ENCODE peak calls at places on chromosome 11, in four cellular contexts. B, S, W and X are unnamed samples. For H3K79me1, the result is how much of the 10 kb centered on the place peaks cover.

GRCh38 chr11:104333977-104334376 is 170.0 kb upstream of the PDGFD start:
- DNase-seq in S (peak), W (peak), B (no peak), X (peak)

GRCh38 chr11:316031-316701 is 2.3 kb downstream of the IFITM1 start:
- DNase-seq in S (no peak), W (peak), B (no peak), X (peak)

GRCh38 chr11:65487467-65488272 is 11.2 kb upstream of the MALAT1 start:
- DNase-seq in W (peak), B (peak), S (peak), X (peak)

GRCh38 chr11:60840711-60841430 is 1.0 kb upstream of the CCDC86 start:
- DNase-seq in S (no peak), B (peak), W (no peak), X (no peak)

GRCh38 chr11:126282742-126283591 is at the start of gene TIRAP:
- DNase-seq in B (peak), S (peak), W (peak), X (peak)

GRCh38 chr11:102453286-102453797 is 777 bp upstream of the TMEM123 start:
- DNase-seq in W (no peak), S (no peak), B (no peak), X (peak)

GRCh38 chr11:66718320-66718971 is 10.6 kb downstream of the SPTBN2 start:
- DNase-seq in B (no peak), W (peak), S (no peak), X (peak)

GRCh38 chr11:59206635-59207034 is 6.1 kb downstream of the MPEG1 start:
- DNase-seq in W (peak), B (peak), S (peak), X (peak)

GRCh38 chr11:104694259-104695070 is 203.8 kb downstream of the CASP12 start:
- DNase-seq in W (no peak), B (peak), S (no peak), X (no peak)

GRCh38 chr11:10604340-10604748 is 35.9 kb upstream of the LYVE1 start:
- DNase-seq in B (peak), W (no peak), S (no peak), X (no peak)

GRCh38 chr11:35815556-35816315 is 128.1 kb upstream of the LDLRAD3 start:
- DNase-seq in S (no peak), B (peak), W (no peak), X (no peak)

GRCh38 chr11:108944486-108945178 is 279.8 kb downstream of the DDX10 start:
- DNase-seq in S (no peak), B (no peak), W (no peak), X (no peak)

GRCh38 chr11:19519912-19520641 is 192.6 kb upstream of the NAV2 start:
- DNase-seq in B (no peak), S (no peak), W (no peak), X (no peak)

GRCh38 chr11:123258877-123259276 is 63.8 kb upstream of the CLMP start:
- DNase-seq in B (no peak), S (no peak), W (no peak), X (no peak)

GRCh38 chr11:6611092-6612007 is 666 bp downstream of the TAF10 start:
- DNase-seq in S (peak), W (peak), B (peak), X (peak)

GRCh38 chr11:75689861-75690641 is 21.2 kb upstream of the MAP6 start:
- DNase-seq in B (no peak), W (no peak), S (no peak), X (no peak)

GRCh38 chr11:86719781-86720463 is 47.5 kb upstream of the ME3 start:
- DNase-seq in S (peak), B (peak), W (no peak), X (no peak)

GRCh38 chr11:47538741-47539575 is 14.0 kb downstream of the CELF1 start:
- DNase-seq in B (no peak), S (no peak), W (no peak), X (no peak)

GRCh38 chr11:72821920-72822799 is 7.9 kb downstream of the ATG16L2 start:
- DNase-seq in B (peak), W (peak), S (peak), X (peak)

GRCh38 chr11:68279676-68280075 is 7.9 kb upstream of the C11orf24 start:
- DNase-seq in B (no peak), W (no peak), S (no peak), X (no peak)

GRCh38 chr11:47376543-47377371 is 1.6 kb downstream of the SPI1 start:
- DNase-seq in B (no peak), W (no peak), S (peak), X (no peak)

GRCh38 chr11:62540804-62541671 is 5.6 kb downstream of the AHNAK start:
- DNase-seq in W (no peak), B (peak), S (no peak), X (no peak)

GRCh38 chr11:26573896-26574295 is 1.8 kb upstream of the MUC15 start:
- DNase-seq in S (no peak), W (no peak), B (no peak), X (no peak)

GRCh38 chr11:32006799-32007388 is 84.0 kb upstream of the RCN1 start:
- DNase-seq in W (no peak), B (peak), S (peak), X (peak)

GRCh38 chr11:65488273-65489058 is 10.4 kb upstream of the MALAT1 start:
- DNase-seq in W (no peak), B (peak), S (peak), X (no peak)

GRCh38 chr11:20089796-20090653 is 70.2 kb downstream of the DBX1 start:
- DNase-seq in W (no peak), S (no peak), B (peak), X (no peak)

GRCh38 chr11:73326929-73327811 is 19.1 kb downstream of the ARHGEF17 start:
- DNase-seq in W (no peak), B (peak), S (no peak), X (no peak)

GRCh38 chr11:36131719-36132349 is 157.4 kb downstream of the COMMD9 start:
- DNase-seq in B (peak), S (peak), W (peak), X (peak)

GRCh38 chr11:134920851-134921608 is 509.0 kb upstream of the B3GAT1 start:
- DNase-seq in B (no peak), S (no peak), W (no peak), X (no peak)

GRCh38 chr11:121634889-121635288 is 182.1 kb upstream of the SORL1-AS1 start:
- DNase-seq in W (no peak), S (no peak), B (peak), X (no peak)

GRCh38 chr11:57219021-57219627 is 17.9 kb downstream of the APLNR start:
- DNase-seq in W (no peak), B (peak), S (no peak), X (no peak)

GRCh38 chr11:130806746-130807145 is 109.5 kb downstream of the SNX19 start:
- DNase-seq in B (no peak), W (no peak), S (peak), X (no peak)

GRCh38 chr11:123483465-123483864 is 53.4 kb downstream of the GRAMD1B start:
- DNase-seq in B (no peak), S (no peak), W (no peak), X (no peak)

GRCh38 chr11:134578807-134579708 is 167.0 kb upstream of the B3GAT1 start:
- DNase-seq in B (no peak), S (peak), W (peak), X (no peak)

GRCh38 chr11:36702330-36703054 is 104.5 kb upstream of the RAG2 start:
- DNase-seq in S (peak), B (peak), W (no peak), X (peak)

GRCh38 chr11:35247428-35247827 is 108.5 kb downstream of the CD44 start:
- DNase-seq in W (no peak), B (no peak), S (no peak), X (no peak)

GRCh38 chr11:18012314-18012905 is 437 bp downstream of the SERGEF start:
- DNase-seq in S (peak), W (no peak), B (peak), X (peak)

GRCh38 chr11:120354779-120355178 is 18.6 kb downstream of the ARHGEF12 start:
- DNase-seq in B (peak), W (no peak), S (peak), X (no peak)

GRCh38 chr11:71499125-71499524 is 27.9 kb upstream of the KRTAP5-7 start:
- DNase-seq in S (no peak), B (peak), W (no peak), X (no peak)
- H3K79me1 ChIP-seq in S (under half), B (under half), W (under half), X (under half)

GRCh38 chr11:13718394-13718793 is 49.9 kb downstream of the FAR1 start:
- DNase-seq in W (no peak), B (no peak), S (no peak), X (no peak)

GRCh38 chr11:13713982-13714381 is 45.5 kb downstream of the FAR1 start:
- DNase-seq in S (no peak), W (no peak), B (no peak), X (no peak)

GRCh38 chr11:13721760-13722159 is 53.3 kb downstream of the FAR1 start:
- DNase-seq in B (no peak), W (no peak), S (no peak), X (no peak)

GRCh38 chr11:13720940-13721339 is 52.5 kb downstream of the FAR1 start:
- DNase-seq in B (no peak), W (no peak), S (no peak), X (no peak)

GRCh38 chr11:13717331-13717730 is 48.9 kb downstream of the FAR1 start:
- DNase-seq in B (peak), S (peak), W (no peak), X (no peak)
- H3K56ac ChIP-seq in B (no peak), S (no peak), W (no peak), X (no peak)

GRCh38 chr11:1487091-1487850 is 692 bp upstream of the MOB2 start:
- DNase-seq in B (no peak), S (no peak), W (no peak), X (no peak)
- H3K79me1 ChIP-seq in B (half or more), S (under half), W (under half), X (under half)

GRCh38 chr11:129610125-129610524 is 205.5 kb upstream of the TMEM45B start:
- DNase-seq in S (no peak), B (no peak), W (no peak), X (no peak)

GRCh38 chr11:129608711-129609110 is 206.9 kb upstream of the TMEM45B start:
- DNase-seq in S (no peak), B (no peak), W (no peak), X (no peak)

GRCh38 chr11:129613076-129613475 is 202.6 kb upstream of the TMEM45B start:
- DNase-seq in W (no peak), B (no peak), S (peak), X (no peak)

GRCh38 chr11:129611661-129612566 is 203.7 kb upstream of the TMEM45B start:
- DNase-seq in B (no peak), S (no peak), W (no peak), X (no peak)

GRCh38 chr11:129610545-129610944 is 205.1 kb upstream of the TMEM45B start:
- DNase-seq in W (no peak), B (no peak), S (no peak), X (no peak)
- H3K56ac ChIP-seq in W (no peak), B (no peak), S (no peak), X (no peak)

GRCh38 chr11:117641008-117641915 is 155.8 kb downstream of the DSCAML1 start:
- DNase-seq in B (no peak), W (no peak), S (no peak), X (no peak)

GRCh38 chr11:117638913-117639543 is 158.0 kb downstream of the DSCAML1 start:
- DNase-seq in B (no peak), W (no peak), S (no peak), X (no peak)

GRCh38 chr11:117642396-117642795 is 154.6 kb downstream of the DSCAML1 start:
- DNase-seq in B (no peak), W (no peak), S (no peak), X (no peak)

GRCh38 chr11:117639601-117640000 is 157.4 kb downstream of the DSCAML1 start:
- DNase-seq in S (no peak), B (no peak), W (no peak), X (no peak)

GRCh38 chr11:117640041-117640440 is 157.0 kb downstream of the DSCAML1 start:
- DNase-seq in S (no peak), W (no peak), B (no peak), X (no peak)
- H3K79me1 ChIP-seq in S (under half), W (under half), B (under half), X (under half)